ENCODE peak calls at places on chromosomes 11 and 22, in nine cellular contexts. M is GM23338; C is pancreas; B is heart right ventricle; P is right lobe of liver; W is fibroblast of lung; Y is colonic mucosa; F is sigmoid colon; E is CD4-positive, alpha-beta memory T cell. U is an unnamed sample.

GRCh38 chr11:7899418-7899817 is 31.6 kb downstream of the OR10A6 start:
- DNase-seq in C (no peak), B (no peak), P (no peak), Y (no peak), F (no peak), W (no peak), M (no peak), E (no peak), U (no peak)

GRCh38 chr11:132078230-132078629 is 707.8 kb downstream of the NTM start:
- DNase-seq in W (no peak), E (no peak), F (no peak), C (no peak), B (no peak), M (no peak), P (no peak), Y (no peak), U (no peak)

GRCh38 chr11:130024356-130024755 is 21.7 kb upstream of the PRDM10 start:
- DNase-seq in C (no peak), B (no peak), P (no peak), E (no peak), Y (no peak), W (peak), F (no peak), M (no peak), U (no peak)

GRCh38 chr11:70525006-70525405 is 126.7 kb downstream of the CTTN start:
- DNase-seq in C (no peak), Y (no peak), M (no peak), E (no peak), P (peak), B (no peak), W (no peak), F (no peak), U (no peak)

GRCh38 chr11:6925636-6926207 is 504 bp upstream of the ZNF215 start:
- DNase-seq in C (no peak), E (no peak), W (peak), P (no peak), F (no peak), Y (peak), M (peak), B (no peak), U (no peak)

GRCh38 chr11:23311986-23312940 is 452.0 kb upstream of the CCDC179 start:
- DNase-seq in P (no peak), F (no peak), Y (no peak), M (peak), W (peak), C (no peak), B (no peak), E (no peak), U (no peak)

GRCh38 chr11:32792948-32793475 is 1.4 kb downstream of the CCDC73 start:
- DNase-seq in M (peak), P (peak), Y (peak), W (peak), C (peak), F (no peak), B (peak), E (no peak), U (peak)

GRCh38 chr11:75762885-75763284 is 5.7 kb upstream of the DGAT2 start:
- DNase-seq in E (no peak), P (no peak), W (no peak), F (no peak), Y (no peak), C (no peak), B (no peak), M (no peak), U (no peak)

GRCh38 chr11:82038151-82038550 is 695.5 kb downstream of the FAM181B start:
- DNase-seq in W (no peak), P (no peak), F (no peak), B (no peak), E (no peak), C (no peak), Y (no peak), M (no peak), U (no peak)

GRCh38 chr22:17888855-17889254 is 114.6 kb upstream of the BID start:
- DNase-seq in E (no peak), P (no peak), Y (no peak), F (no peak), M (peak), B (no peak), C (no peak), W (no peak), U (no peak)

GRCh38 chr11:46697303-46697702 is 3.1 kb downstream of the ARHGAP1 start:
- DNase-seq in W (peak), Y (no peak), P (no peak), E (no peak), M (no peak), F (no peak), B (peak), C (no peak), U (peak)

GRCh38 chr11:1161410-1162152 is 3.8 kb downstream of the MUC5AC start:
- DNase-seq in F (peak), W (no peak), P (no peak), Y (no peak), M (no peak), B (no peak), C (no peak), E (no peak), U (no peak)

GRCh38 chr22:47452184-47452583 is 689.7 kb downstream of the TBC1D22A start:
- DNase-seq in B (no peak), M (peak), Y (no peak), F (no peak), P (no peak), W (no peak), E (no peak), C (no peak), U (no peak)

GRCh38 chr22:20404881-20405280 is 10.9 kb downstream of the ZNF74 start:
- DNase-seq in P (no peak), Y (no peak), W (no peak), B (no peak), E (no peak), C (no peak), M (no peak), F (no peak), U (no peak)

GRCh38 chr11:85941380-85941973 is 86.3 kb downstream of the CCDC83 start:
- DNase-seq in W (peak), B (peak), M (peak), Y (peak), C (no peak), P (peak), F (peak), E (no peak), U (peak)

GRCh38 chr22:50548046-50548912 is 2.6 kb downstream of the KLHDC7B start:
- DNase-seq in W (no peak), B (no peak), M (no peak), Y (no peak), C (peak), P (peak), E (peak), F (no peak), U (no peak)

GRCh38 chr11:63944987-63945386 is 6.2 kb downstream of the NAA40 start:
- DNase-seq in M (no peak), E (no peak), W (no peak), P (peak), F (peak), Y (peak), B (peak), C (peak), U (no peak)
- H3K27ac ChIP-seq in M (no peak), E (no peak), W (no peak), P (no peak), F (peak), Y (no peak), B (peak), C (peak), U (peak)

GRCh38 chr11:68254421-68254820 is 17.4 kb downstream of the C11orf24 start:
- DNase-seq in B (no peak), E (no peak), C (no peak), P (no peak), Y (no peak), F (no peak), M (no peak), W (no peak), U (no peak)

GRCh38 chr11:68255526-68255925 is 16.2 kb downstream of the C11orf24 start:
- DNase-seq in M (no peak), F (no peak), B (no peak), C (no peak), W (no peak), Y (no peak), P (no peak), E (no peak), U (no peak)

GRCh38 chr11:68257477-68258362 is 14.1 kb downstream of the C11orf24 start:
- DNase-seq in Y (peak), B (peak), W (peak), M (peak), F (peak), C (peak), E (peak), P (peak), U (peak)

GRCh38 chr11:68258363-68258765 is 13.4 kb downstream of the C11orf24 start:
- DNase-seq in M (no peak), Y (no peak), P (no peak), B (no peak), E (no peak), W (no peak), F (no peak), C (no peak), U (no peak)

GRCh38 chr11:68256331-68256741 is 15.4 kb downstream of the C11orf24 start:
- DNase-seq in C (no peak), B (no peak), E (no peak), P (no peak), F (no peak), Y (no peak), M (no peak), W (no peak), U (no peak)
- H3K27ac ChIP-seq in C (no peak), B (no peak), E (no peak), P (no peak), F (peak), Y (no peak), M (no peak), W (peak), U (no peak)

GRCh38 chr11:78331711-78332110 is 85.9 kb downstream of the GAB2 start:
- DNase-seq in Y (no peak), W (no peak), F (no peak), P (no peak), C (no peak), B (no peak), E (no peak), M (no peak), U (peak)
- H3K27ac ChIP-seq in Y (no peak), W (no peak), F (no peak), P (no peak), C (no peak), B (no peak), E (no peak), M (no peak), U (peak)

GRCh38 chr11:68012044-68012842 is 2.1 kb downstream of the ALDH3B1 start:
- DNase-seq in E (peak), W (no peak), P (no peak), Y (no peak), M (no peak), C (peak), B (no peak), F (no peak), U (no peak)

GRCh38 chr11:68012843-68013610 is 2.9 kb downstream of the ALDH3B1 start:
- DNase-seq in F (no peak), P (no peak), M (no peak), W (peak), C (peak), B (no peak), Y (no peak), E (peak), U (no peak)

GRCh38 chr11:68010058-68011041 is at the start of gene ALDH3B1:
- DNase-seq in P (peak), F (peak), B (peak), E (peak), W (peak), M (peak), C (peak), Y (peak), U (peak)

GRCh38 chr11:68009391-68010000 is 631 bp upstream of the ALDH3B1 start:
- DNase-seq in P (peak), W (peak), M (peak), C (no peak), Y (no peak), E (peak), F (no peak), B (no peak), U (no peak)

DNA sequence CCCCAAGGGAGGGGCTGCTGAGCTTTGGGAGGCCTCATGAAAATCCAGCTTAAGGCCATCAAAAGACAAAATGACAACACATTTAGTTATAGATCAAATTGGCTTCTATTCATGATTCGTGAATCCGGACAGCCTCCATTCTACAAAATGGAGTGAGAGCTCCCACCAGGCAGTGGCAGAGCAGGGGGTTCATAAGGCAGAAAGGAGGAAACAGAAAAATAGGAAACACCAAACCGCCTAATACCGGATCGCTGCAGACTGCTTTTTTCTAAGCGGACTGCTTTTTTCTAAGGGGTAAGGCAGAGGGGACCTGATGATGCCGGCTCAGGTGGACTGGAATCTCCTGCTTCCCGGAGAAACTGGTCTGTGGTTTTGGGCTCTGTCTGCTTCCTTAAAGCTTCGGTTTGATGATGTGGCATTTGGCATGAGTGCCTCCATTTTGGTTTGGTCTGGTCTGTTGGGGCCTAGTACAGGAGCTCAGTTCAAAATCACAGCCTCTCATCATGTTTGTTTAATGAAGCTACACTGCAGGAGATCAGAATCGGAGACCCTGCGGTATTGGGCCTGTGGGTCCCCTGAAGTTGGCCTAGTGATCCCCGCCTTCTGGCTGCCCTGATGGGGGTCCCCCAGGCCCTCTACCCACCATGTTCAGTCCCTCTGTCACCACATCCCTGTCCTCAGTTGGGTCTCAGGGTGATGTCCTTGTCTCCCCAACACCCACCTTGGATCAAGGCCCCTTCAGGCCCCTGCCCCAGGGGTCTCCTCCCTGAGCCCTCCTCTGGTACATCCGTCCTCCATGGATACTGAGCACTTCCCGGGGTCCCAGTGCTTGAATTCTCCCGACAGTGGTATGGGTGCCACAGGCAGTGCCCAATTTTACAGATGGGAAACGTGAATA is 1.2 kb downstream of the ALDH3B1 start:
- DNase-seq in F (no peak), M (no peak), W (peak), E (peak), C (no peak), Y (no peak), B (no peak), P (no peak), U (no peak)
- H3K27ac ChIP-seq in F (peak), M (no peak), W (peak), E (no peak), C (peak), Y (peak), B (peak), P (peak), U (peak)

GRCh38 chr11:95264881-95265280 is 33.9 kb upstream of the SESN3 start:
- DNase-seq in W (no peak), P (no peak), C (no peak), E (no peak), F (no peak), M (no peak), Y (no peak), B (no peak), U (no peak)

GRCh38 chr11:95268386-95268785 is 37.4 kb upstream of the SESN3 start:
- DNase-seq in Y (no peak), P (no peak), B (no peak), F (no peak), W (no peak), M (no peak), C (no peak), E (no peak), U (no peak)

GRCh38 chr11:95269402-95269801 is 38.4 kb upstream of the SESN3 start:
- DNase-seq in E (no peak), F (no peak), Y (no peak), M (no peak), C (no peak), P (no peak), B (no peak), W (no peak), U (no peak)

GRCh38 chr11:95266751-95267374 is 35.9 kb upstream of the SESN3 start:
- DNase-seq in F (peak), B (no peak), P (no peak), W (peak), Y (no peak), E (no peak), C (no peak), M (no peak), U (no peak)

DNA sequence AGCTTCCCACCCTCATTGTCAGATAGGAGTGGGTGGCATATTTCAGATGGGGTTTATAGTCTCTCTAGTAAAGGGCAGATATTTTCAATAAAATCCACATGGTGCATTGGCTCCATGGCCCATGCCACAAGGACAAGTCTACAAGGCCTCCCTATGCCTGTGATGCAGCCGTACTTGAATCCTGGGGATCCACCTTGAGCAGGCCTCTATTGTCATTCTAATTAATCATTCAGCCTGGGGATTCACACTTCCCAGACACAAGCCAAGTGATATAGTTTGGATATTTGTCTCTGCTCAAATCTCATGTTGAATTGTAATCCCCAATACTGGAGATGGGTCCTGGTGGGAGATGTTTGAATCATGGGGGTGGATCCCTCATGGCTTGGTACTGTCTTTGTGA is 36.8 kb upstream of the SESN3 start:
- DNase-seq in B (no peak), F (no peak), M (peak), C (no peak), E (no peak), P (no peak), Y (no peak), W (no peak), U (no peak)
- H3K27ac ChIP-seq in B (no peak), F (no peak), M (no peak), C (no peak), E (no peak), P (no peak), Y (no peak), W (no peak), U (no peak)

DNA sequence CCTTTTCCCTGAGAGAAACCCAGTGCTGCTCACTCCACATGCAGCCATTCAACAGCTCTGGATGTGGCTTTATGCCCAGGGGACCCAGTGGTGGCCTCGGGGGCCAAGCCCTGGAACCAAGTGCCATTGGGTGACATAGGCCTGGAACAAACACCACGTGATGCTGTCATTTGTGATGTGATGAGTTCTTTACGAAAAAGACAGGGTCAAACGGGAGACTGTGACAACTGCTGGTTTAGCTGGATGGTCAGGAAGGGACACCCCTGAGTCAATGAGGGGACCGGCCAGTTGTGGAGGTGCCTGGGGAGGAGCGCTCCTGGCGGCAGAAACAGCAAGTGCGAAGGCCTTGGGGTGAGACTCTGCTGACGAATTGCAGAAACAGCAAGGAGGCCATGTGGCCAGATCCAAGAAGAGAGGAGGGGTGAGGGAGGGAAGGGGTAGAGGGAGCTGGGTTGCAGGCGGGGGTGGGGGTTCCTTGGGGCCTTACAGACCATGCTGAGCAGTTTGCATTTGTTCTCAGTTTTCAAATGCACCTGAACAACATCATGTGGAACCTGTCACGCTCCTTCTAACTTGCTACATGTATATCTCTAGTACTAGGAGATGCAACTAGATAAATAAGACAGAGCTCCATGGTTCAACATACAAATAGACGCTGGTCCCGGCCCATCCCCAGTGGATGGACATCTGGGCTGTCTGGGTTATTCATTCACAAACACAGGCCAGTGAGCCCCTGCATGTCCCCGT is 56.1 kb downstream of the IGLL5 start:
- DNase-seq in B (peak), M (peak), P (no peak), Y (peak), C (no peak), F (no peak), E (no peak), W (no peak), U (no peak)
- H3K27ac ChIP-seq in B (no peak), M (no peak), P (no peak), Y (no peak), C (no peak), F (no peak), E (no peak), W (no peak), U (no peak)

GRCh38 chr11:73398132-73398526 is 21.9 kb downstream of the RELT start:
- DNase-seq in F (no peak), B (no peak), E (no peak), M (no peak), C (no peak), W (no peak), Y (no peak), P (no peak), U (no peak)

GRCh38 chr11:73396985-73397384 is 20.8 kb downstream of the RELT start:
- DNase-seq in C (no peak), B (no peak), W (no peak), E (peak), Y (no peak), M (no peak), P (no peak), F (no peak), U (no peak)

GRCh38 chr11:73396251-73396930 is 20.2 kb downstream of the RELT start:
- DNase-seq in P (no peak), Y (no peak), W (no peak), C (no peak), F (no peak), M (no peak), E (peak), B (no peak), U (no peak)

GRCh38 chr11:73398721-73399120 is 22.5 kb downstream of the RELT start:
- DNase-seq in M (no peak), F (no peak), B (no peak), C (no peak), E (no peak), W (no peak), P (no peak), Y (no peak), U (peak)

DNA sequence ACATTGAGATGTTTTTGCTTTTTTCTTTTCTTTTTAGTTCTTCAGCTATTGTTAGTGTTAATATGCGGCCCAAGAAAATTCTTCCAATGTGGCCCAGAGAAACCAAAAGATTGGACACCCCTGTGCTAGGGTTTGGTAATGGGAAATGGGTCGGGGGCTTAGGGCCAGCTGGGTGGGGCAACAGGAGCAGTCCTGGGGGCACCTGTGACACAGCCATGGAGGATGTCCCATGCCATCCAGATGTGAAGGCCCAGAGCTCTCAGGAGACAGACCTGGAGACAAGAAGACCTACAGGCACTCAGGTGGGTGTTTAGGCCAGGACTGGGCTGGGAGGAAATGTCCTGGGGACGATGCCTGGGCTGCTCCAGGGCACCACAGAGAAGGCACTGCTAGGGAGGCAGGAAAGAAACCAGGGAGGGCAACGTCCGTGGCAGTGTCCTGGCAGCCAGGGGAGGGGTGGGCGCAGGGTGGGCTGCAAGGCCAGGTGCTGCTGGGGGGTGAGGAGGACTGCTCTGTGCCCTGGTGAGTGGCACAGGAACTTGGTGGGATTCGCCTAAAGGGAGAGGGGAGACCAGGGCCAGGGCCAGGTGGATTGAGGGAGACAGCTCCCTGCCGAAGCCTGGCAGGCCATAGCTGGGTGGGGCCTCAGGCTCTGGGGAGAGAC is 21.4 kb downstream of the RELT start:
- DNase-seq in E (no peak), P (no peak), M (no peak), Y (no peak), C (no peak), B (no peak), F (peak), W (no peak), U (peak)
- H3K27ac ChIP-seq in E (no peak), P (no peak), M (no peak), Y (no peak), C (no peak), B (no peak), F (no peak), W (no peak), U (no peak)

U was measured in dorsolateral prefrontal cortex.